ENCODE peak calls at places on chromosomes 13 and 19, in four cellular contexts. D is IMR-90, X is A549, R is SK-N-SH. Q is an unnamed sample.

GRCh38 chr13:78764665-78765064 is 105.7 kb upstream of the OBI1 start:
- DNase-seq in D (no peak), X (no peak), R (no peak), Q (peak)

GRCh38 chr19:17553256-17553655 is 2.2 kb upstream of the COLGALT1 start:
- DNase-seq in D (peak), X (no peak), R (no peak), Q (no peak)

GRCh38 chr19:38686530-38686888 is 39.1 kb downstream of the ACTN4 start:
- DNase-seq in D (no peak), X (no peak), R (no peak), Q (no peak)

GRCh38 chr19:14022469-14022868 is 5.5 kb upstream of the RLN3 start:
- DNase-seq in D (peak), X (no peak), R (no peak), Q (no peak)

GRCh38 chr13:41645313-41645712 is 188.0 kb downstream of the RGCC start:
- DNase-seq in D (peak), X (peak), R (no peak), Q (no peak)

GRCh38 chr19:5775668-5776309 is 8.8 kb downstream of the PRR22 start:
- DNase-seq in D (peak), X (peak), R (no peak), Q (no peak)

GRCh38 chr19:28980236-28980868 is 232.6 kb downstream of the UQCRFS1 start:
- DNase-seq in D (peak), X (peak), R (no peak), Q (peak)

GRCh38 chr13:75788494-75788991 is 152.4 kb downstream of the LMO7 start:
- DNase-seq in D (peak), X (peak), R (no peak), Q (no peak)

GRCh38 chr13:103517066-103517767 is 451.0 kb upstream of the SLC10A2 start:
- DNase-seq in D (no peak), X (no peak), R (no peak), Q (no peak)

GRCh38 chr19:51779703-51780102 is 15.3 kb upstream of the FPR3 start:
- DNase-seq in D (no peak), X (no peak), R (no peak), Q (no peak)

GRCh38 chr13:44050450-44051063 is 170.9 kb downstream of the LACC1 start:
- DNase-seq in D (peak), X (peak), R (peak), Q (no peak)

GRCh38 chr19:8113017-8113416 is 36.4 kb downstream of the FBN3 start:
- DNase-seq in D (no peak), X (no peak), R (no peak), Q (no peak)

GRCh38 chr13:73717632-73718031 is 416.6 kb downstream of the KLF12 start:
- DNase-seq in D (peak), X (no peak), R (peak), Q (no peak)

GRCh38 chr19:49911381-49912145 is 14.9 kb upstream of the IL4I1 start:
- DNase-seq in D (peak), X (no peak), R (no peak), Q (no peak)

GRCh38 chr19:55667958-55668357 is 7.1 kb upstream of the EPN1 start:
- DNase-seq in D (no peak), X (no peak), R (no peak), Q (no peak)

GRCh38 chr13:43363156-43363918 is 340.0 kb downstream of the DNAJC15 start:
- DNase-seq in D (peak), X (no peak), R (no peak), Q (no peak)

GRCh38 chr13:100673831-100674362 is 698 bp downstream of the TMTC4 start:
- DNase-seq in D (peak), X (peak), R (no peak), Q (no peak)

GRCh38 chr13:64457976-64458375 is 2772.2 kb downstream of the PCDH9 start:
- DNase-seq in D (peak), X (no peak), R (no peak), Q (no peak)

GRCh38 chr13:86757236-86757978 is 913.8 kb upstream of the SLITRK5 start:
- DNase-seq in D (no peak), X (no peak), R (no peak), Q (peak)
- TF ChIP-seq USF2 in D (no peak), X (no peak), R (no peak), Q (no peak)

DNA sequence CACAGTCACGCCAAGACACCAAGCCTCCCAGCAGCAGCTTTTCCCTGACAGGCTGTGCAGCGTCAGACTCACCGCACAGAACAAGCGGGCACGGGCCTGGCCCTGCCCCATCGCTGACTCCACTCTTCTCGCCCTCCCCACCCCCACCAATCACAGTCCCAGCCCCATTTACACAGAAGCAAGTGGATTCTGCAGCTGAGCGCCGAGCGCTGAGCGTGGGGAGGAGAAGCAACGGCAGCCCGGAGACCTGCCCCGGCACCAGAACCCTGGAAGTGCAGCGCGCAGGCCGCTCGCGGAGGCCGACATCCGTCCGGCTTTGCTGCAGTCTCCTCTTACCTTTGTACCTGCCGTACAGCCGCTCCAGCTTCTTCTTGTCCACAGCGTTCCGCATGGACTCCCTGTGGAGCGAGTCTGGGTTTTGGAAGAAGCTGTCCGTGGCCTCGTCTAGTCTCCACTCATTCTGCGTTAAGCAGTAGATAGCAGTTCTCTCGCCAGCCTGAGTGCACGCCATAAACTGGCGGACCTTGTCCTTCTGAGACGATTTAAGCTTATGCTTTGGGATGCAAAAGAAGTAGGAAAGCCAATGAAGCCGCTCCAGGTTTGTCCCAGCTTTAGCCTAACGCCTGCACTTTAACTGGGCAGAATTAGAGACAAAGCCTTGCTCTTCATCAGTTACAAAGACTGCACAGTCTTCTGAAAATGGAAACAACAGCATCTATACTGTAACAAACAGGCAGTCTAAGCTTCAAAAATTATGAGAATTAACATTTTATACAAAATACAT is 6.8 kb downstream of the DCUN1D2 start:
- DNase-seq in D (no peak), X (no peak), R (no peak), Q (peak)
- TF ChIP-seq USF2 in D (no peak), X (no peak), R (no peak), Q (no peak)

GRCh38 chr13:99376132-99376531 is 68.9 kb upstream of the GPR183 start:
- DNase-seq in D (no peak), X (no peak), R (no peak), Q (no peak)
- TF ChIP-seq USF2 in D (no peak), X (no peak), R (no peak), Q (no peak)

DNA sequence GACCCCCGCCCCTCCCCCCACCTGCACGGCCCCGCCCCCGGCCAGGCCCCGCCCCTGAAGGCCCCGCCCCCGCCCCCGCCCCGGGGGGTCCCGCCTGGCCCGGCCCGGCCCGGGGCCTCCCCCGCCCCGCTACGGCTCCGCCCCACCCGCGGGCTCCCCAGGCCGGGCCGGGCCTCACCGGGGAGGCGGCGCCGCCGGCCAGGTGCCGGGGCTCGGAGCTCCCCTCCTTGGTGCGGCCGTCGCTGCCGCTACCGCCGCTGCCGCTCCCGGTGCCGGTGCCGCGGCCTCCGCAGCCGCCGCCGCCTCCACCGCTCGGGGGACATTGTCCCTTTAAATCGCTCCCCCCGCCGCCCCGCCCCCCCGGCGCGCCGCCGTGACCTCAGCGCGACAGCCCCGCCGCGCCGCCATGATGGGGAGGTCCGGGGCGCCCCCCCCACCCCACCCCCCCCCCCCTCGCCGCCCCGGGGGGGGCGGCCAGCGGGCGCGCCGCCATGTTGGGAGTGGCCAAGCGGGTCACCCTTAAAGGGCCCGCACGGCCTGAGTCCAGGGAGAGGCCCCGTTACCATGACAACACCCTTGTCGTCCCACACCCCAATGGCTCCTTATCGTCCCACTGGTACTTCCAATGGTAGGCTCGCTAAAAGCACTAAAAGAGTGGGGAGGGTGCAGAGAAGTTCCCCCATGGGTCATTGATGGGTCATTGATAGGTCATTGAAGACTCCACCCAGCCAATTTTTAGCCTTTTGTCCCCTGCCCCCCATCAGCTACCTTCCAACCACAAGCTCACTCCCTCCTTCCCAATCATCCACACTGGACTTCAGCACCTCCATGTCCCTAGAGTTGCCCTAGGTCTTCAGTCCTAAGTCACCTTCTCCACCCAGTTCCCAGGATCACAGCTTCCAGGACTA is at the start of gene WIZ:
- DNase-seq in D (peak), X (peak), R (peak), Q (peak)
- TF ChIP-seq USF2 in D (no peak), X (no peak), R (no peak), Q (no peak)

GRCh38 chr19:19782783-19783182 is 38.8 kb downstream of the ZNF506 start:
- DNase-seq in D (no peak), X (no peak), R (no peak), Q (no peak)
- TF ChIP-seq USF2 in D (no peak), X (no peak), R (no peak), Q (no peak)

Q was measured in WTC11.